ENCODE peak calls at places on chromosomes 12 and 14, in four cellular contexts. Z is upper lobe of right lung; R is CD8-positive, alpha-beta T cell; O is tibial artery. Y is an unnamed sample.

GRCh38 chr12:9692909-9693308 is 23.4 kb downstream of the CLEC2D start:
- DNase-seq in Z (no peak), R (no peak), O (no peak), Y (no peak)

GRCh38 chr12:19553177-19553576 is 113.9 kb downstream of the AEBP2 start:
- DNase-seq in Z (no peak), R (no peak), O (no peak), Y (no peak)

GRCh38 chr14:89025581-89026236 is 201.3 kb downstream of the TTC8 start:
- DNase-seq in Z (no peak), R (no peak), O (no peak), Y (peak; percentile 17)

GRCh38 chr12:81095470-81096232 is 17.8 kb downstream of the ACSS3 start:
- DNase-seq in Z (no peak), R (no peak), O (no peak), Y (no peak)

GRCh38 chr12:43805149-43805856 is 814 bp downstream of the TWF1 start:
- DNase-seq in Z (no peak), R (no peak), O (no peak), Y (no peak)

GRCh38 chr12:22169281-22169824 is 123.3 kb downstream of the CMAS start:
- DNase-seq in Z (no peak), R (no peak), O (no peak), Y (no peak)

GRCh38 chr14:61489932-61490331 is 168.6 kb downstream of the PRKCH start:
- DNase-seq in Z (no peak), R (no peak), O (no peak), Y (no peak)

GRCh38 chr12:103441437-103442186 is 54.2 kb downstream of the C12orf42 start:
- DNase-seq in Z (no peak), R (peak; percentile 40), O (no peak), Y (no peak)

GRCh38 chr12:118357327-118358007 is 15.2 kb downstream of the TAOK3 start:
- DNase-seq in Z (no peak), R (peak; percentile 51), O (no peak), Y (peak; percentile 37)

GRCh38 chr14:87869619-87870583 is 123.1 kb downstream of the GALC start:
- DNase-seq in Z (no peak), R (no peak), O (no peak), Y (peak; percentile 29)

GRCh38 chr12:106119301-106119700 is 19.5 kb downstream of the NUAK1 start:
- DNase-seq in Z (no peak), R (no peak), O (no peak), Y (no peak)

GRCh38 chr14:101174522-101174838 is 271.0 kb upstream of the RTL1 start:
- DNase-seq in Z (peak; percentile 80), R (no peak), O (no peak), Y (no peak)

GRCh38 chr12:93954160-93955112 is 193.9 kb upstream of the PLXNC1 start:
- DNase-seq in Z (no peak), R (no peak), O (peak; percentile 75), Y (peak; percentile 45)

GRCh38 chr14:61065671-61066070 is 84.6 kb downstream of the SLC38A6 start:
- DNase-seq in Z (no peak), R (no peak), O (no peak), Y (no peak)

GRCh38 chr12:116962783-116963356 is 52.1 kb downstream of the FBXW8 start:
- DNase-seq in Z (no peak), R (no peak), O (no peak), Y (no peak)

GRCh38 chr12:85658236-85658635 is 178.0 kb downstream of the RASSF9 start:
- DNase-seq in Z (no peak), R (no peak), O (no peak), Y (no peak)

GRCh38 chr12:76874491-76875190 is 4.2 kb downstream of the CSRP2 start:
- DNase-seq in Z (no peak), R (no peak), O (no peak), Y (no peak)

GRCh38 chr14:75282166-75282547 is 3.5 kb downstream of the FOS start:
- DNase-seq in Z (no peak), R (no peak), O (no peak), Y (no peak)

GRCh38 chr14:87615822-87616679 is 376.9 kb downstream of the GALC start:
- DNase-seq in Z (no peak), R (no peak), O (no peak), Y (peak; percentile 54)

GRCh38 chr12:29921307-29921706 is 137.6 kb upstream of the TMTC1 start:
- DNase-seq in Z (no peak), R (no peak), O (no peak), Y (no peak)

GRCh38 chr12:75852143-75852542 is 179.4 kb downstream of the PHLDA1 start:
- DNase-seq in Z (no peak), R (no peak), O (no peak), Y (no peak)

GRCh38 chr14:63852817-63853730 is at the start of gene SYNE2:
- DNase-seq in Z (peak; percentile 91), R (peak; percentile 83), O (peak; percentile 88), Y (peak; percentile 67)

GRCh38 chr14:24032727-24033418 is 18.9 kb upstream of the CARMIL3 start:
- DNase-seq in Z (no peak), R (no peak), O (no peak), Y (no peak)

GRCh38 chr14:104830781-104831180 is 29.9 kb downstream of the ZBTB42 start:
- DNase-seq in Z (peak; percentile 46), R (no peak), O (peak; percentile 23), Y (no peak)

GRCh38 chr14:55327179-55327578 is 56.0 kb downstream of the FBXO34 start:
- DNase-seq in Z (no peak), R (no peak), O (no peak), Y (no peak)

GRCh38 chr14:103074699-103075341 is 9.2 kb upstream of the LBHD2 start:
- DNase-seq in Z (peak; percentile 96), R (no peak), O (peak; percentile 78), Y (peak; percentile 59)

GRCh38 chr12:46159239-46159901 is 109.5 kb downstream of the SLC38A1 start:
- DNase-seq in Z (no peak), R (no peak), O (no peak), Y (no peak)

GRCh38 chr12:65631621-65632111 is 192.6 kb upstream of the HMGA2 start:
- DNase-seq in Z (no peak), R (no peak), O (no peak), Y (no peak)

GRCh38 chr14:99129998-99130397 is 142.0 kb downstream of the BCL11B start:
- DNase-seq in Z (no peak), R (no peak), O (peak; percentile 41), Y (no peak)

GRCh38 chr12:57452181-57452936 is 2.7 kb upstream of the INHBE start:
- DNase-seq in Z (no peak), R (no peak), O (peak; percentile 83), Y (no peak)

GRCh38 chr14:94462219-94462551 is 9.6 kb upstream of the SERPINA11 start:
- DNase-seq in Z (no peak), R (no peak), O (no peak), Y (no peak)

GRCh38 chr14:73896521-73896920 is 9.9 kb downstream of the ZNF410 start:
- DNase-seq in Z (no peak), R (no peak), O (no peak), Y (no peak)

GRCh38 chr12:5168148-5168547 is 124.5 kb downstream of the KCNA5 start:
- DNase-seq in Z (no peak), R (no peak), O (no peak), Y (no peak)

GRCh38 chr12:5160827-5161226 is 117.1 kb downstream of the KCNA5 start:
- DNase-seq in Z (no peak), R (no peak), O (no peak), Y (no peak)

GRCh38 chr12:5163661-5164060 is 120.0 kb downstream of the KCNA5 start:
- DNase-seq in Z (no peak), R (no peak), O (no peak), Y (no peak)

GRCh38 chr12:5166976-5167375 is 123.3 kb downstream of the KCNA5 start:
- DNase-seq in Z (no peak), R (no peak), O (no peak), Y (no peak)

DNA sequence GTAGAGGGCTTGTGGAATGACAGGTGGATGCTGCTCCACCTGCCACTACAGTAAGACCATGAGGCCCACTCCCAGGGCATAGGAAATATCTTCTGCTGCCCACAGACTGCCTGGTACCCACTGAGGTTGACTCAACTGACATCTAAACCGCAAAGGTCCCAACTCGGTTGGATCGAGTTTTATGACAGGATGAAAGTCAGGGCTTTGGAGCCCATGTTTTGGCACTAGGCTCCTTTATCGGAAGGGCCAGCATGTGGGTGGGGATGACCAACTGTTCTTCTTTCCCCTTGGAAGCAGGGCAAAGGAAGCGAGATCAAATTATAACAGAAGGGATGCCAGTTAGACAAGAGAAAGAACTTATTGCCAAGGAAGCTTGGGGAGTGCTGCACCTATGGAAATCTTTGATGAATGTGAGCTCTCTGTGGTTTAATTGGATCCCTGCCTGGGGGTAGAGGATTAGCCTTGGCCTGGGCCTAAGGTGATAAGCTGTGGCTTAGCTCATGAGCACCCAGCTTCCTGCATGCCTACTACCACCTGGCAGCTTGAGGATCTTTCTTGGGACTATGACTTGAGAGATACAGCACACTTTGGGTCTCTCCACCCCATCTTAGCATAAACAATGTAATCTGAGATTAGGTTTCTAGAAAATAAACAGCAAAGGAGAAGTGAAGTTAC is 121.8 kb downstream of the KCNA5 start:
- DNase-seq in Z (no peak), R (no peak), O (no peak), Y (no peak)
- TF ChIP-seq CTCF in Z (no peak), R (no peak), O (no peak), Y (no peak)

GRCh38 chr12:131988054-131988796 is 38.5 kb downstream of the EP400 start:
- DNase-seq in Z (no peak), R (no peak), O (no peak), Y (no peak)
- H3K27ac ChIP-seq in Z (no peak overlapping the region), R (no peak overlapping the region), O (no peak overlapping the region), Y (no peak overlapping the region)

DNA sequence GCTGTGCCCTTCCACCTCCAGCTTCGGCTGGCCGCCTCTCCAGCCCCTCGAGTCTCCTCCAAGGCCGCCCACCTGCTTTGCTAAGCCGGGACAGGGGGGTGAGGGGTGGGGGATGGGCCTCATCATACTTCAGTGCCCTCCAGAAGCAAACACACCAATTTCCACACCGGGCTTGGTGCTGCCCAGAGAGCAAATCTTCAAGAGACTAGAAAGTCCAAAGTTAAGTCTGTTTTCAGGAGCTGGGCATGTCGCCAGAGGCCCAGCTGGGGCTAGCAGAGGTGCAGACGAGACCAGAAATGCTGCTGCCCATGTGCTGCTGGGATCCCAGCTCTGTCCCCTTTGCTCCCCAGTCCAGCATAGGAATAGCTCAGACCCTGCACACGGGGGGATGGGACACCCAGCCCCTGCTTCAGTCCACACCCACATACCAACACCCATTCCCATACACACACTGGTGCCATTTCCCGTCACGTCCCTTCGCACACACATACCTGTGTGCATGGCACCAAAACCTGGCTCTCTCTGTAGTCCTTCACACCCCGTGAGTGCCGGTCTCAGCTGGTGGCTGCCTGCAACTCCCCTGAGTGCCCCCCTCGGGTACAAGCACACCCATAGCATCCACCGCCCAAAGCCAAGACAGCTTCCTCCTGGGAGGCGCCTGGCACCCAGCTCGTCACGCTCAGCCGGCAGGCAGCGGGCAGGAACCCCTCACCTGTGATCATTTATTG is 994 bp downstream of the SLC6A12 start:
- DNase-seq in Z (no peak), R (no peak), O (no peak), Y (no peak)
- H3K4me3 ChIP-seq in Z (peak overlapping the region; percentile 30), R (no peak overlapping the region), O (no peak overlapping the region), Y (no peak overlapping the region)

GRCh38 chr12:121982950-121983349 is 38.7 kb upstream of the BCL7A start:
- DNase-seq in Z (no peak), R (no peak), O (no peak), Y (no peak)

GRCh38 chr12:121983546-121984205 is 38.0 kb upstream of the BCL7A start:
- DNase-seq in Z (no peak), R (no peak), O (no peak), Y (no peak)

GRCh38 chr12:121981456-121981855 is 40.2 kb upstream of the BCL7A start:
- DNase-seq in Z (no peak), R (no peak), O (no peak), Y (no peak)

GRCh38 chr12:121980892-121981272 is 40.8 kb upstream of the BCL7A start:
- DNase-seq in Z (no peak), R (no peak), O (no peak), Y (no peak)

GRCh38 chr12:121980211-121980891 is 41.3 kb upstream of the BCL7A start:
- DNase-seq in Z (no peak), R (no peak), O (no peak), Y (no peak)
- TF ChIP-seq CTCF in Z (no peak), R (no peak), O (no peak), Y (no peak)